ENCODE peak calls at places on chromosomes 12 and 14, in eight cellular contexts. One of them, this sample, is unnamed.

GRCh38 chr12:47095446-47096236 is 15.9 kb upstream of the AMIGO2 start:
- DNase-seq in neuronal stem cell: no peak
- DNase-seq in transverse colon: no peak
- DNase-seq in right cardiac atrium: no peak
- DNase-seq in caudate nucleus: no peak
- DNase-seq in A673: no peak
- DNase-seq in pancreas: no peak
- DNase-seq in mesenchymal stem cell: peak
- DNase-seq in this sample: no peak

GRCh38 chr14:75578099-75578785 is at the start of gene FLVCR2:
- DNase-seq in transverse colon: peak
- DNase-seq in pancreas: peak
- DNase-seq in right cardiac atrium: peak
- DNase-seq in neuronal stem cell: peak
- DNase-seq in caudate nucleus: peak
- DNase-seq in A673: peak
- DNase-seq in mesenchymal stem cell: peak
- DNase-seq in this sample: peak

GRCh38 chr12:41531147-41531829 is 343.2 kb downstream of the PDZRN4 start:
- DNase-seq in pancreas: no peak
- DNase-seq in right cardiac atrium: peak
- DNase-seq in caudate nucleus: peak
- DNase-seq in transverse colon: peak
- DNase-seq in neuronal stem cell: no peak
- DNase-seq in mesenchymal stem cell: no peak
- DNase-seq in A673: no peak
- DNase-seq in this sample: peak

GRCh38 chr14:80605536-80605935 is 336.0 kb downstream of the CEP128 start:
- DNase-seq in caudate nucleus: no peak
- DNase-seq in A673: no peak
- DNase-seq in pancreas: no peak
- DNase-seq in neuronal stem cell: no peak
- DNase-seq in right cardiac atrium: no peak
- DNase-seq in mesenchymal stem cell: no peak
- DNase-seq in transverse colon: no peak
- DNase-seq in this sample: no peak

GRCh38 chr12:69600804-69601203 is 9.9 kb downstream of the LRRC10 start:
- DNase-seq in right cardiac atrium: no peak
- DNase-seq in mesenchymal stem cell: no peak
- DNase-seq in caudate nucleus: no peak
- DNase-seq in neuronal stem cell: no peak
- DNase-seq in A673: no peak
- DNase-seq in pancreas: no peak
- DNase-seq in transverse colon: no peak
- DNase-seq in this sample: no peak

GRCh38 chr14:62123959-62124358 is 361.7 kb downstream of the SNAPC1 start:
- DNase-seq in A673: no peak
- DNase-seq in mesenchymal stem cell: no peak
- DNase-seq in right cardiac atrium: no peak
- DNase-seq in transverse colon: no peak
- DNase-seq in pancreas: no peak
- DNase-seq in neuronal stem cell: no peak
- DNase-seq in caudate nucleus: no peak
- DNase-seq in this sample: no peak

GRCh38 chr14:68520637-68521556 is 272.0 kb downstream of the ZFP36L1 start:
- DNase-seq in mesenchymal stem cell: no peak
- DNase-seq in transverse colon: peak
- DNase-seq in caudate nucleus: no peak
- DNase-seq in neuronal stem cell: no peak
- DNase-seq in pancreas: peak
- DNase-seq in A673: no peak
- DNase-seq in right cardiac atrium: no peak
- DNase-seq in this sample: no peak

GRCh38 chr14:64934338-64934939 is 8.1 kb downstream of the GPX2 start:
- DNase-seq in mesenchymal stem cell: no peak
- DNase-seq in pancreas: no peak
- DNase-seq in caudate nucleus: no peak
- DNase-seq in right cardiac atrium: no peak
- DNase-seq in transverse colon: no peak
- DNase-seq in A673: no peak
- DNase-seq in neuronal stem cell: no peak
- DNase-seq in this sample: no peak

GRCh38 chr14:20798932-20799331 is 3.7 kb downstream of the RNASE1 start:
- DNase-seq in pancreas: no peak
- DNase-seq in caudate nucleus: no peak
- DNase-seq in mesenchymal stem cell: no peak
- DNase-seq in right cardiac atrium: no peak
- DNase-seq in A673: no peak
- DNase-seq in neuronal stem cell: no peak
- DNase-seq in transverse colon: no peak
- DNase-seq in this sample: no peak

GRCh38 chr14:63632932-63633514 is 8.6 kb downstream of the WDR89 start:
- DNase-seq in caudate nucleus: no peak
- DNase-seq in A673: peak
- DNase-seq in mesenchymal stem cell: peak
- DNase-seq in transverse colon: no peak
- DNase-seq in neuronal stem cell: no peak
- DNase-seq in right cardiac atrium: no peak
- DNase-seq in pancreas: no peak
- DNase-seq in this sample: no peak

GRCh38 chr12:41402804-41403203 is 214.7 kb downstream of the PDZRN4 start:
- DNase-seq in A673: peak
- DNase-seq in caudate nucleus: no peak
- DNase-seq in pancreas: no peak
- DNase-seq in mesenchymal stem cell: no peak
- DNase-seq in transverse colon: no peak
- DNase-seq in neuronal stem cell: no peak
- DNase-seq in right cardiac atrium: no peak
- DNase-seq in this sample: no peak

GRCh38 chr12:15709524-15709923 is 79.7 kb downstream of the EPS8 start:
- DNase-seq in caudate nucleus: no peak
- DNase-seq in transverse colon: no peak
- DNase-seq in mesenchymal stem cell: no peak
- DNase-seq in right cardiac atrium: no peak
- DNase-seq in A673: no peak
- DNase-seq in pancreas: no peak
- DNase-seq in neuronal stem cell: peak
- DNase-seq in this sample: no peak

GRCh38 chr14:63642229-63642611 is 549 bp upstream of the WDR89 start:
- DNase-seq in mesenchymal stem cell: peak
- DNase-seq in pancreas: no peak
- DNase-seq in A673: peak
- DNase-seq in caudate nucleus: peak
- DNase-seq in neuronal stem cell: peak
- DNase-seq in right cardiac atrium: peak
- DNase-seq in transverse colon: peak
- DNase-seq in this sample: peak

GRCh38 chr14:100747021-100747586 is 20.4 kb downstream of the DLK1 start:
- DNase-seq in pancreas: no peak
- DNase-seq in A673: no peak
- DNase-seq in right cardiac atrium: no peak
- DNase-seq in mesenchymal stem cell: peak
- DNase-seq in neuronal stem cell: no peak
- DNase-seq in caudate nucleus: no peak
- DNase-seq in transverse colon: no peak
- DNase-seq in this sample: no peak

GRCh38 chr12:57767876-57768275 is 998 bp upstream of the CYP27B1 start:
- DNase-seq in right cardiac atrium: no peak
- DNase-seq in A673: no peak
- DNase-seq in transverse colon: no peak
- DNase-seq in pancreas: no peak
- DNase-seq in mesenchymal stem cell: no peak
- DNase-seq in caudate nucleus: no peak
- DNase-seq in neuronal stem cell: no peak
- DNase-seq in this sample: no peak

GRCh38 chr14:76917158-76917596 is 91.0 kb downstream of the LRRC74A start:
- DNase-seq in neuronal stem cell: peak
- DNase-seq in pancreas: no peak
- DNase-seq in transverse colon: peak
- DNase-seq in caudate nucleus: no peak
- DNase-seq in mesenchymal stem cell: peak
- DNase-seq in right cardiac atrium: peak
- DNase-seq in A673: peak
- DNase-seq in this sample: peak

GRCh38 chr14:88933203-88933602 is 108.8 kb downstream of the TTC8 start:
- DNase-seq in right cardiac atrium: no peak
- DNase-seq in mesenchymal stem cell: no peak
- DNase-seq in A673: no peak
- DNase-seq in pancreas: no peak
- DNase-seq in neuronal stem cell: no peak
- DNase-seq in caudate nucleus: no peak
- DNase-seq in transverse colon: no peak
- DNase-seq in this sample: no peak

GRCh38 chr12:64737539-64737938 is 21.7 kb downstream of the GNS start:
- DNase-seq in transverse colon: no peak
- DNase-seq in neuronal stem cell: no peak
- DNase-seq in pancreas: no peak
- DNase-seq in caudate nucleus: no peak
- DNase-seq in right cardiac atrium: no peak
- DNase-seq in mesenchymal stem cell: no peak
- DNase-seq in A673: no peak
- DNase-seq in this sample: no peak

GRCh38 chr14:50926851-50927386 is 17.4 kb downstream of the PYGL start:
- DNase-seq in transverse colon: no peak
- DNase-seq in mesenchymal stem cell: no peak
- DNase-seq in A673: no peak
- DNase-seq in pancreas: no peak
- DNase-seq in caudate nucleus: no peak
- DNase-seq in neuronal stem cell: no peak
- DNase-seq in right cardiac atrium: no peak
- DNase-seq in this sample: no peak

GRCh38 chr14:50929506-50929905 is 14.8 kb downstream of the PYGL start:
- DNase-seq in neuronal stem cell: no peak
- DNase-seq in mesenchymal stem cell: no peak
- DNase-seq in right cardiac atrium: no peak
- DNase-seq in A673: no peak
- DNase-seq in pancreas: no peak
- DNase-seq in caudate nucleus: no peak
- DNase-seq in transverse colon: no peak
- DNase-seq in this sample: no peak

GRCh38 chr14:50924848-50925247 is 19.4 kb downstream of the PYGL start:
- DNase-seq in mesenchymal stem cell: no peak
- DNase-seq in caudate nucleus: no peak
- DNase-seq in transverse colon: no peak
- DNase-seq in A673: no peak
- DNase-seq in pancreas: no peak
- DNase-seq in right cardiac atrium: no peak
- DNase-seq in neuronal stem cell: no peak
- DNase-seq in this sample: no peak

GRCh38 chr14:50924236-50924635 is 20.0 kb downstream of the PYGL start:
- DNase-seq in pancreas: no peak
- DNase-seq in neuronal stem cell: no peak
- DNase-seq in right cardiac atrium: no peak
- DNase-seq in mesenchymal stem cell: no peak
- DNase-seq in A673: no peak
- DNase-seq in caudate nucleus: no peak
- DNase-seq in transverse colon: no peak
- DNase-seq in this sample: no peak

GRCh38 chr14:50928002-50928635 is 16.2 kb downstream of the PYGL start:
- DNase-seq in caudate nucleus: no peak
- DNase-seq in neuronal stem cell: no peak
- DNase-seq in pancreas: no peak
- DNase-seq in mesenchymal stem cell: peak
- DNase-seq in right cardiac atrium: no peak
- DNase-seq in A673: no peak
- DNase-seq in transverse colon: no peak
- DNase-seq in this sample: no peak
- H3K27ac ChIP-seq in caudate nucleus: peak
- H3K27ac ChIP-seq in neuronal stem cell: no peak
- H3K27ac ChIP-seq in pancreas: no peak
- H3K27ac ChIP-seq in mesenchymal stem cell: no peak
- H3K27ac ChIP-seq in right cardiac atrium: no peak
- H3K27ac ChIP-seq in A673: no peak
- H3K27ac ChIP-seq in transverse colon: peak
- H3K27ac ChIP-seq in this sample: peak

GRCh38 chr12:124456652-124457152 is 110.7 kb downstream of the NCOR2 start:
- DNase-seq in right cardiac atrium: peak
- DNase-seq in transverse colon: peak
- DNase-seq in neuronal stem cell: no peak
- DNase-seq in pancreas: peak
- DNase-seq in A673: no peak
- DNase-seq in mesenchymal stem cell: no peak
- DNase-seq in caudate nucleus: no peak
- DNase-seq in this sample: no peak
- H3K27ac ChIP-seq in right cardiac atrium: peak
- H3K27ac ChIP-seq in transverse colon: peak
- H3K27ac ChIP-seq in neuronal stem cell: no peak
- H3K27ac ChIP-seq in pancreas: no peak
- H3K27ac ChIP-seq in A673: peak
- H3K27ac ChIP-seq in mesenchymal stem cell: no peak
- H3K27ac ChIP-seq in caudate nucleus: peak
- H3K27ac ChIP-seq in this sample: peak

DNA sequence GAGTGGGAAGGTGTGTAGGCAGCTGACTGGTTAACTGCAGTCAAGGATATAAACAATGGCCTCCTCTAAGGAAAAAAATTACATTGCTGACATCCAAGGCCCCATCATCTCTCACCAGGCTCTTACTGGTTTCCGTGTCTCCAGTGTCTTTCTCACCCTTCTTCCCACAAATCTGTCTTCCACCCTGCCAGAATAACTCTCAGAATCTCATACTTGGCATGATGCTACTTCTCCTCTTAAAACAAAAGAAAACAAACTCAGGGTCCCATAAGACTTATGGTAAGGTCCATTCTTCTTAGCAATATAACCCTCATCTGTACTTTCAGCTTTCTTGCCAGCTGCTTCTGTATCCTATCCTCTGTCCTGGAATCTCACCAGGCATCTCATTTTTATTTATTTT is 68.9 kb downstream of the SUSD6 start:
- DNase-seq in caudate nucleus: no peak
- DNase-seq in right cardiac atrium: no peak
- DNase-seq in mesenchymal stem cell: no peak
- DNase-seq in pancreas: no peak
- DNase-seq in transverse colon: no peak
- DNase-seq in neuronal stem cell: no peak
- DNase-seq in A673: no peak
- DNase-seq in this sample: no peak
- H3K27ac ChIP-seq in caudate nucleus: no peak
- H3K27ac ChIP-seq in right cardiac atrium: no peak
- H3K27ac ChIP-seq in mesenchymal stem cell: no peak
- H3K27ac ChIP-seq in pancreas: no peak
- H3K27ac ChIP-seq in transverse colon: no peak
- H3K27ac ChIP-seq in neuronal stem cell: no peak
- H3K27ac ChIP-seq in A673: no peak
- H3K27ac ChIP-seq in this sample: no peak

DNA sequence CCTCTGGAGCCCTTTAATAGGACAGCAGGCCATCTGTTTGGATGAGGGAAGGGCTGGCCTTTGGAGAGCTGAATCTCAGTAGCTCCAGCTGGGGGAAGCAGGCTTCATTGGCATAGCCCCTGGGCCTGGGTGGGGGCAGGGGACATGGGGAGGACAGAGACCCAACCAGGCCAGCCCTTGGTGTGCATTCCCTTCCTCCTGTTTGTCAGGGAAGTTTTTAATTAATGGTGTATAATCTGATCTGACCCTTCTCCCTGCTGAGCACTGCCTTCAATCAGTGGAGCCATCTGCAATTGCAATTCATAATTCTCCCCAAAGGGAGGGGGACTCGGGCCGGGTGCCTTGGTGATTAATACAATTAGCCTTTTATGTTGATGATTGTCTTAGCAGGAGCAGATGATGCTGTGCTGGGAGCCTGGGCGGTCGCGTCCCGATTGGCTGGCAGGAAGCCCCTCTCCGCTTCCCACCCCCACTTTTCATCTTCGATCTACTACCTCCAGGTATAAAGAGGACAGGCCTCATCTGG is 6.4 kb downstream of the AQP6 start:
- DNase-seq in neuronal stem cell: no peak
- DNase-seq in pancreas: no peak
- DNase-seq in mesenchymal stem cell: no peak
- DNase-seq in transverse colon: no peak
- DNase-seq in A673: no peak
- DNase-seq in caudate nucleus: peak
- DNase-seq in right cardiac atrium: no peak
- DNase-seq in this sample: peak
- H3K27ac ChIP-seq in neuronal stem cell: no peak
- H3K27ac ChIP-seq in pancreas: no peak
- H3K27ac ChIP-seq in mesenchymal stem cell: no peak
- H3K27ac ChIP-seq in transverse colon: no peak
- H3K27ac ChIP-seq in A673: no peak
- H3K27ac ChIP-seq in caudate nucleus: peak
- H3K27ac ChIP-seq in right cardiac atrium: no peak
- H3K27ac ChIP-seq in this sample: peak

This sample was measured in substantia nigra.